ENCODE peak calls at places on chromosomes 4 and X, in nine cellular contexts. One of them, this sample, is unnamed.

GRCh38 chrX:113629326-113629725 is 788.7 kb upstream of the AMOT start:
- DNase-seq in T47D: no peak
- DNase-seq in NCI-H2081: no peak
- DNase-seq in fibroblast of the conjunctiva: no peak
- DNase-seq in stimulated activated CD8-positive, alpha-beta memory T cell treated with anti-CD3 and anti-CD28 coated beads, Interleukin-4, amount 100 ng/mL, for 24 hours: no peak
- DNase-seq in GM10248: no peak
- DNase-seq in Ammon's horn: no peak
- DNase-seq in H54: no peak
- DNase-seq in activated CD4-positive, alpha-beta T cell treated with anti-CD3 and anti-CD28 coated beads, Interleukin-2, amount 50 U/mL, for 24 hours: no peak
- DNase-seq in this sample: no peak

GRCh38 chr4:53917719-53918118 is 146.7 kb downstream of the CHIC2 start:
- DNase-seq in T47D: no peak
- DNase-seq in NCI-H2081: no peak
- DNase-seq in fibroblast of the conjunctiva: no peak
- DNase-seq in stimulated activated CD8-positive, alpha-beta memory T cell treated with anti-CD3 and anti-CD28 coated beads, Interleukin-4, amount 100 ng/mL, for 24 hours: no peak
- DNase-seq in GM10248: no peak
- DNase-seq in Ammon's horn: no peak
- DNase-seq in H54: no peak
- DNase-seq in activated CD4-positive, alpha-beta T cell treated with anti-CD3 and anti-CD28 coated beads, Interleukin-2, amount 50 U/mL, for 24 hours: no peak
- DNase-seq in this sample: no peak

GRCh38 chr4:173247316-173247715 is 78.7 kb downstream of the GALNT7 start:
- DNase-seq in T47D: no peak
- DNase-seq in NCI-H2081: peak
- DNase-seq in fibroblast of the conjunctiva: no peak
- DNase-seq in stimulated activated CD8-positive, alpha-beta memory T cell treated with anti-CD3 and anti-CD28 coated beads, Interleukin-4, amount 100 ng/mL, for 24 hours: no peak
- DNase-seq in GM10248: no peak
- DNase-seq in Ammon's horn: no peak
- DNase-seq in H54: no peak
- DNase-seq in activated CD4-positive, alpha-beta T cell treated with anti-CD3 and anti-CD28 coated beads, Interleukin-2, amount 50 U/mL, for 24 hours: no peak
- DNase-seq in this sample: no peak

GRCh38 chrX:20680998-20681397 is 414.3 kb upstream of the RPS6KA3 start:
- DNase-seq in T47D: no peak
- DNase-seq in NCI-H2081: no peak
- DNase-seq in fibroblast of the conjunctiva: no peak
- DNase-seq in stimulated activated CD8-positive, alpha-beta memory T cell treated with anti-CD3 and anti-CD28 coated beads, Interleukin-4, amount 100 ng/mL, for 24 hours: no peak
- DNase-seq in GM10248: no peak
- DNase-seq in Ammon's horn: no peak
- DNase-seq in H54: no peak
- DNase-seq in activated CD4-positive, alpha-beta T cell treated with anti-CD3 and anti-CD28 coated beads, Interleukin-2, amount 50 U/mL, for 24 hours: no peak
- DNase-seq in this sample: no peak

GRCh38 chrX:150363561-150364346 is 637 bp downstream of the MAMLD1 start:
- DNase-seq in T47D: no peak
- DNase-seq in NCI-H2081: no peak
- DNase-seq in fibroblast of the conjunctiva: no peak
- DNase-seq in stimulated activated CD8-positive, alpha-beta memory T cell treated with anti-CD3 and anti-CD28 coated beads, Interleukin-4, amount 100 ng/mL, for 24 hours: no peak
- DNase-seq in GM10248: no peak
- DNase-seq in Ammon's horn: peak
- DNase-seq in H54: no peak
- DNase-seq in activated CD4-positive, alpha-beta T cell treated with anti-CD3 and anti-CD28 coated beads, Interleukin-2, amount 50 U/mL, for 24 hours: no peak
- DNase-seq in this sample: no peak

GRCh38 chr4:99816611-99817309 is at the start of gene DAPP1:
- DNase-seq in T47D: no peak
- DNase-seq in NCI-H2081: no peak
- DNase-seq in fibroblast of the conjunctiva: no peak
- DNase-seq in stimulated activated CD8-positive, alpha-beta memory T cell treated with anti-CD3 and anti-CD28 coated beads, Interleukin-4, amount 100 ng/mL, for 24 hours: peak
- DNase-seq in GM10248: peak
- DNase-seq in Ammon's horn: peak
- DNase-seq in H54: no peak
- DNase-seq in activated CD4-positive, alpha-beta T cell treated with anti-CD3 and anti-CD28 coated beads, Interleukin-2, amount 50 U/mL, for 24 hours: peak
- DNase-seq in this sample: peak

GRCh38 chrX:72727846-72728245 is 13.7 kb upstream of the PHKA1 start:
- DNase-seq in T47D: no peak
- DNase-seq in NCI-H2081: no peak
- DNase-seq in fibroblast of the conjunctiva: no peak
- DNase-seq in stimulated activated CD8-positive, alpha-beta memory T cell treated with anti-CD3 and anti-CD28 coated beads, Interleukin-4, amount 100 ng/mL, for 24 hours: no peak
- DNase-seq in GM10248: no peak
- DNase-seq in Ammon's horn: no peak
- DNase-seq in H54: no peak
- DNase-seq in activated CD4-positive, alpha-beta T cell treated with anti-CD3 and anti-CD28 coated beads, Interleukin-2, amount 50 U/mL, for 24 hours: no peak
- DNase-seq in this sample: no peak

GRCh38 chr4:150938417-150938816 is 76.7 kb downstream of the LRBA start:
- DNase-seq in T47D: no peak
- DNase-seq in NCI-H2081: no peak
- DNase-seq in fibroblast of the conjunctiva: no peak
- DNase-seq in stimulated activated CD8-positive, alpha-beta memory T cell treated with anti-CD3 and anti-CD28 coated beads, Interleukin-4, amount 100 ng/mL, for 24 hours: no peak
- DNase-seq in GM10248: no peak
- DNase-seq in Ammon's horn: no peak
- DNase-seq in H54: no peak
- DNase-seq in activated CD4-positive, alpha-beta T cell treated with anti-CD3 and anti-CD28 coated beads, Interleukin-2, amount 50 U/mL, for 24 hours: no peak
- DNase-seq in this sample: no peak

GRCh38 chr4:54872246-54872645 is 214.5 kb downstream of the KIT start:
- DNase-seq in T47D: no peak
- DNase-seq in NCI-H2081: no peak
- DNase-seq in fibroblast of the conjunctiva: no peak
- DNase-seq in stimulated activated CD8-positive, alpha-beta memory T cell treated with anti-CD3 and anti-CD28 coated beads, Interleukin-4, amount 100 ng/mL, for 24 hours: no peak
- DNase-seq in GM10248: no peak
- DNase-seq in Ammon's horn: no peak
- DNase-seq in H54: no peak
- DNase-seq in activated CD4-positive, alpha-beta T cell treated with anti-CD3 and anti-CD28 coated beads, Interleukin-2, amount 50 U/mL, for 24 hours: no peak
- DNase-seq in this sample: no peak

GRCh38 chr4:146255463-146255862 is 41.1 kb downstream of the REELD1 start:
- DNase-seq in T47D: no peak
- DNase-seq in NCI-H2081: no peak
- DNase-seq in fibroblast of the conjunctiva: no peak
- DNase-seq in stimulated activated CD8-positive, alpha-beta memory T cell treated with anti-CD3 and anti-CD28 coated beads, Interleukin-4, amount 100 ng/mL, for 24 hours: no peak
- DNase-seq in GM10248: no peak
- DNase-seq in Ammon's horn: no peak
- DNase-seq in H54: no peak
- DNase-seq in activated CD4-positive, alpha-beta T cell treated with anti-CD3 and anti-CD28 coated beads, Interleukin-2, amount 50 U/mL, for 24 hours: no peak
- DNase-seq in this sample: no peak

GRCh38 chr4:26459054-26459755 is 31.1 kb downstream of the CCKAR start:
- DNase-seq in T47D: peak
- DNase-seq in NCI-H2081: peak
- DNase-seq in fibroblast of the conjunctiva: peak
- DNase-seq in stimulated activated CD8-positive, alpha-beta memory T cell treated with anti-CD3 and anti-CD28 coated beads, Interleukin-4, amount 100 ng/mL, for 24 hours: no peak
- DNase-seq in GM10248: peak
- DNase-seq in Ammon's horn: peak
- DNase-seq in H54: peak
- DNase-seq in activated CD4-positive, alpha-beta T cell treated with anti-CD3 and anti-CD28 coated beads, Interleukin-2, amount 50 U/mL, for 24 hours: no peak
- DNase-seq in this sample: no peak

GRCh38 chrX:129540725-129541184 is 696 bp downstream of the OCRL start:
- DNase-seq in T47D: peak
- DNase-seq in NCI-H2081: no peak
- DNase-seq in fibroblast of the conjunctiva: no peak
- DNase-seq in stimulated activated CD8-positive, alpha-beta memory T cell treated with anti-CD3 and anti-CD28 coated beads, Interleukin-4, amount 100 ng/mL, for 24 hours: no peak
- DNase-seq in GM10248: peak
- DNase-seq in Ammon's horn: no peak
- DNase-seq in H54: peak
- DNase-seq in activated CD4-positive, alpha-beta T cell treated with anti-CD3 and anti-CD28 coated beads, Interleukin-2, amount 50 U/mL, for 24 hours: no peak
- DNase-seq in this sample: no peak

GRCh38 chr4:86500527-86500926 is 93.6 kb upstream of the PTPN13 start:
- DNase-seq in T47D: no peak
- DNase-seq in NCI-H2081: no peak
- DNase-seq in fibroblast of the conjunctiva: no peak
- DNase-seq in stimulated activated CD8-positive, alpha-beta memory T cell treated with anti-CD3 and anti-CD28 coated beads, Interleukin-4, amount 100 ng/mL, for 24 hours: no peak
- DNase-seq in GM10248: no peak
- DNase-seq in Ammon's horn: no peak
- DNase-seq in H54: no peak
- DNase-seq in activated CD4-positive, alpha-beta T cell treated with anti-CD3 and anti-CD28 coated beads, Interleukin-2, amount 50 U/mL, for 24 hours: no peak
- DNase-seq in this sample: no peak

GRCh38 chrX:39513836-39514235 is 583.9 kb downstream of the BCOR start:
- DNase-seq in T47D: no peak
- DNase-seq in NCI-H2081: no peak
- DNase-seq in fibroblast of the conjunctiva: no peak
- DNase-seq in stimulated activated CD8-positive, alpha-beta memory T cell treated with anti-CD3 and anti-CD28 coated beads, Interleukin-4, amount 100 ng/mL, for 24 hours: no peak
- DNase-seq in GM10248: no peak
- DNase-seq in Ammon's horn: no peak
- DNase-seq in H54: no peak
- DNase-seq in activated CD4-positive, alpha-beta T cell treated with anti-CD3 and anti-CD28 coated beads, Interleukin-2, amount 50 U/mL, for 24 hours: no peak
- DNase-seq in this sample: no peak

GRCh38 chr4:65450899-65451298 is 219.4 kb downstream of the EPHA5 start:
- DNase-seq in T47D: no peak
- DNase-seq in NCI-H2081: no peak
- DNase-seq in fibroblast of the conjunctiva: no peak
- DNase-seq in stimulated activated CD8-positive, alpha-beta memory T cell treated with anti-CD3 and anti-CD28 coated beads, Interleukin-4, amount 100 ng/mL, for 24 hours: no peak
- DNase-seq in GM10248: no peak
- DNase-seq in Ammon's horn: no peak
- DNase-seq in H54: no peak
- DNase-seq in activated CD4-positive, alpha-beta T cell treated with anti-CD3 and anti-CD28 coated beads, Interleukin-2, amount 50 U/mL, for 24 hours: no peak
- DNase-seq in this sample: no peak

GRCh38 chr4:173424899-173425805 is 26.2 kb upstream of the SCRG1 start:
- DNase-seq in T47D: no peak
- DNase-seq in NCI-H2081: no peak
- DNase-seq in fibroblast of the conjunctiva: peak
- DNase-seq in stimulated activated CD8-positive, alpha-beta memory T cell treated with anti-CD3 and anti-CD28 coated beads, Interleukin-4, amount 100 ng/mL, for 24 hours: no peak
- DNase-seq in GM10248: no peak
- DNase-seq in Ammon's horn: no peak
- DNase-seq in H54: peak
- DNase-seq in activated CD4-positive, alpha-beta T cell treated with anti-CD3 and anti-CD28 coated beads, Interleukin-2, amount 50 U/mL, for 24 hours: no peak
- DNase-seq in this sample: no peak

GRCh38 chrX:150036181-150036580 is 97.9 kb upstream of the EOLA2 start:
- DNase-seq in T47D: no peak
- DNase-seq in NCI-H2081: no peak
- DNase-seq in fibroblast of the conjunctiva: peak
- DNase-seq in stimulated activated CD8-positive, alpha-beta memory T cell treated with anti-CD3 and anti-CD28 coated beads, Interleukin-4, amount 100 ng/mL, for 24 hours: no peak
- DNase-seq in GM10248: no peak
- DNase-seq in Ammon's horn: no peak
- DNase-seq in H54: no peak
- DNase-seq in activated CD4-positive, alpha-beta T cell treated with anti-CD3 and anti-CD28 coated beads, Interleukin-2, amount 50 U/mL, for 24 hours: no peak
- DNase-seq in this sample: no peak

GRCh38 chrX:16770970-16771482 is 15.2 kb upstream of the TXLNG start:
- DNase-seq in T47D: no peak
- DNase-seq in NCI-H2081: no peak
- DNase-seq in fibroblast of the conjunctiva: no peak
- DNase-seq in stimulated activated CD8-positive, alpha-beta memory T cell treated with anti-CD3 and anti-CD28 coated beads, Interleukin-4, amount 100 ng/mL, for 24 hours: no peak
- DNase-seq in GM10248: no peak
- DNase-seq in Ammon's horn: no peak
- DNase-seq in H54: no peak
- DNase-seq in activated CD4-positive, alpha-beta T cell treated with anti-CD3 and anti-CD28 coated beads, Interleukin-2, amount 50 U/mL, for 24 hours: no peak
- DNase-seq in this sample: no peak

GRCh38 chr4:7782783-7783182 is 156.9 kb downstream of the AFAP1 start:
- DNase-seq in T47D: no peak
- DNase-seq in NCI-H2081: no peak
- DNase-seq in fibroblast of the conjunctiva: no peak
- DNase-seq in stimulated activated CD8-positive, alpha-beta memory T cell treated with anti-CD3 and anti-CD28 coated beads, Interleukin-4, amount 100 ng/mL, for 24 hours: no peak
- DNase-seq in GM10248: no peak
- DNase-seq in Ammon's horn: no peak
- DNase-seq in H54: no peak
- DNase-seq in activated CD4-positive, alpha-beta T cell treated with anti-CD3 and anti-CD28 coated beads, Interleukin-2, amount 50 U/mL, for 24 hours: no peak
- DNase-seq in this sample: no peak

GRCh38 chr4:86035688-86036087 is 324.2 kb downstream of the MAPK10 start:
- DNase-seq in T47D: no peak
- DNase-seq in NCI-H2081: no peak
- DNase-seq in fibroblast of the conjunctiva: no peak
- DNase-seq in stimulated activated CD8-positive, alpha-beta memory T cell treated with anti-CD3 and anti-CD28 coated beads, Interleukin-4, amount 100 ng/mL, for 24 hours: no peak
- DNase-seq in GM10248: no peak
- DNase-seq in Ammon's horn: no peak
- DNase-seq in H54: no peak
- DNase-seq in activated CD4-positive, alpha-beta T cell treated with anti-CD3 and anti-CD28 coated beads, Interleukin-2, amount 50 U/mL, for 24 hours: no peak
- DNase-seq in this sample: no peak

GRCh38 chr4:23788027-23788426 is 101.8 kb downstream of the PPARGC1A start:
- DNase-seq in T47D: no peak
- DNase-seq in NCI-H2081: no peak
- DNase-seq in fibroblast of the conjunctiva: no peak
- DNase-seq in stimulated activated CD8-positive, alpha-beta memory T cell treated with anti-CD3 and anti-CD28 coated beads, Interleukin-4, amount 100 ng/mL, for 24 hours: no peak
- DNase-seq in GM10248: no peak
- DNase-seq in Ammon's horn: no peak
- DNase-seq in H54: no peak
- DNase-seq in activated CD4-positive, alpha-beta T cell treated with anti-CD3 and anti-CD28 coated beads, Interleukin-2, amount 50 U/mL, for 24 hours: no peak
- DNase-seq in this sample: no peak

GRCh38 chr4:17188035-17188967 is 289.9 kb upstream of the LDB2 start:
- DNase-seq in T47D: no peak
- DNase-seq in NCI-H2081: no peak
- DNase-seq in fibroblast of the conjunctiva: no peak
- DNase-seq in stimulated activated CD8-positive, alpha-beta memory T cell treated with anti-CD3 and anti-CD28 coated beads, Interleukin-4, amount 100 ng/mL, for 24 hours: no peak
- DNase-seq in GM10248: no peak
- DNase-seq in Ammon's horn: no peak
- DNase-seq in H54: no peak
- DNase-seq in activated CD4-positive, alpha-beta T cell treated with anti-CD3 and anti-CD28 coated beads, Interleukin-2, amount 50 U/mL, for 24 hours: no peak
- DNase-seq in this sample: no peak

GRCh38 chrX:48695925-48696300 is 621 bp upstream of the SUV39H1 start:
- DNase-seq in T47D: no peak
- DNase-seq in NCI-H2081: no peak
- DNase-seq in fibroblast of the conjunctiva: no peak
- DNase-seq in stimulated activated CD8-positive, alpha-beta memory T cell treated with anti-CD3 and anti-CD28 coated beads, Interleukin-4, amount 100 ng/mL, for 24 hours: no peak
- DNase-seq in GM10248: peak
- DNase-seq in Ammon's horn: no peak
- DNase-seq in H54: no peak
- DNase-seq in activated CD4-positive, alpha-beta T cell treated with anti-CD3 and anti-CD28 coated beads, Interleukin-2, amount 50 U/mL, for 24 hours: no peak
- DNase-seq in this sample: no peak

GRCh38 chrX:34859191-34859590 is 83.4 kb upstream of the FAM47B start:
- DNase-seq in T47D: no peak
- DNase-seq in NCI-H2081: no peak
- DNase-seq in fibroblast of the conjunctiva: no peak
- DNase-seq in stimulated activated CD8-positive, alpha-beta memory T cell treated with anti-CD3 and anti-CD28 coated beads, Interleukin-4, amount 100 ng/mL, for 24 hours: no peak
- DNase-seq in GM10248: no peak
- DNase-seq in Ammon's horn: no peak
- DNase-seq in H54: no peak
- DNase-seq in activated CD4-positive, alpha-beta T cell treated with anti-CD3 and anti-CD28 coated beads, Interleukin-2, amount 50 U/mL, for 24 hours: no peak
- DNase-seq in this sample: no peak

GRCh38 chr4:51909236-51909703 is 66.3 kb downstream of the DCUN1D4 start:
- DNase-seq in T47D: no peak
- DNase-seq in NCI-H2081: no peak
- DNase-seq in fibroblast of the conjunctiva: no peak
- DNase-seq in stimulated activated CD8-positive, alpha-beta memory T cell treated with anti-CD3 and anti-CD28 coated beads, Interleukin-4, amount 100 ng/mL, for 24 hours: no peak
- DNase-seq in GM10248: no peak
- DNase-seq in Ammon's horn: no peak
- DNase-seq in H54: no peak
- DNase-seq in activated CD4-positive, alpha-beta T cell treated with anti-CD3 and anti-CD28 coated beads, Interleukin-2, amount 50 U/mL, for 24 hours: no peak
- DNase-seq in this sample: no peak

GRCh38 chr4:56674984-56675383 is 6.1 kb downstream of the HOPX start:
- DNase-seq in T47D: no peak
- DNase-seq in NCI-H2081: no peak
- DNase-seq in fibroblast of the conjunctiva: no peak
- DNase-seq in stimulated activated CD8-positive, alpha-beta memory T cell treated with anti-CD3 and anti-CD28 coated beads, Interleukin-4, amount 100 ng/mL, for 24 hours: no peak
- DNase-seq in GM10248: no peak
- DNase-seq in Ammon's horn: no peak
- DNase-seq in H54: no peak
- DNase-seq in activated CD4-positive, alpha-beta T cell treated with anti-CD3 and anti-CD28 coated beads, Interleukin-2, amount 50 U/mL, for 24 hours: no peak
- DNase-seq in this sample: no peak

GRCh38 chrX:129762448-129762847 is 17.3 kb upstream of the SASH3 start:
- DNase-seq in T47D: no peak
- DNase-seq in NCI-H2081: no peak
- DNase-seq in fibroblast of the conjunctiva: no peak
- DNase-seq in stimulated activated CD8-positive, alpha-beta memory T cell treated with anti-CD3 and anti-CD28 coated beads, Interleukin-4, amount 100 ng/mL, for 24 hours: no peak
- DNase-seq in GM10248: no peak
- DNase-seq in Ammon's horn: no peak
- DNase-seq in H54: no peak
- DNase-seq in activated CD4-positive, alpha-beta T cell treated with anti-CD3 and anti-CD28 coated beads, Interleukin-2, amount 50 U/mL, for 24 hours: no peak
- DNase-seq in this sample: no peak

GRCh38 chr4:137922721-137923120 is 319.4 kb downstream of the SLC7A11 start:
- DNase-seq in T47D: no peak
- DNase-seq in NCI-H2081: no peak
- DNase-seq in fibroblast of the conjunctiva: no peak
- DNase-seq in stimulated activated CD8-positive, alpha-beta memory T cell treated with anti-CD3 and anti-CD28 coated beads, Interleukin-4, amount 100 ng/mL, for 24 hours: no peak
- DNase-seq in GM10248: no peak
- DNase-seq in Ammon's horn: no peak
- DNase-seq in H54: no peak
- DNase-seq in activated CD4-positive, alpha-beta T cell treated with anti-CD3 and anti-CD28 coated beads, Interleukin-2, amount 50 U/mL, for 24 hours: no peak
- DNase-seq in this sample: no peak

GRCh38 chr4:56004235-56004634 is 55.5 kb downstream of the CEP135 start:
- DNase-seq in T47D: no peak
- DNase-seq in NCI-H2081: no peak
- DNase-seq in fibroblast of the conjunctiva: no peak
- DNase-seq in stimulated activated CD8-positive, alpha-beta memory T cell treated with anti-CD3 and anti-CD28 coated beads, Interleukin-4, amount 100 ng/mL, for 24 hours: no peak
- DNase-seq in GM10248: no peak
- DNase-seq in Ammon's horn: no peak
- DNase-seq in H54: no peak
- DNase-seq in activated CD4-positive, alpha-beta T cell treated with anti-CD3 and anti-CD28 coated beads, Interleukin-2, amount 50 U/mL, for 24 hours: no peak
- DNase-seq in this sample: no peak

GRCh38 chrX:96372313-96373046 is 312.2 kb upstream of the DIAPH2 start:
- DNase-seq in T47D: peak
- DNase-seq in NCI-H2081: peak
- DNase-seq in fibroblast of the conjunctiva: peak
- DNase-seq in stimulated activated CD8-positive, alpha-beta memory T cell treated with anti-CD3 and anti-CD28 coated beads, Interleukin-4, amount 100 ng/mL, for 24 hours: no peak
- DNase-seq in GM10248: peak
- DNase-seq in Ammon's horn: peak
- DNase-seq in H54: peak
- DNase-seq in activated CD4-positive, alpha-beta T cell treated with anti-CD3 and anti-CD28 coated beads, Interleukin-2, amount 50 U/mL, for 24 hours: no peak
- DNase-seq in this sample: no peak

GRCh38 chrX:30343206-30343605 is 34.0 kb upstream of the NR0B1 start:
- DNase-seq in T47D: no peak
- DNase-seq in NCI-H2081: no peak
- DNase-seq in fibroblast of the conjunctiva: no peak
- DNase-seq in stimulated activated CD8-positive, alpha-beta memory T cell treated with anti-CD3 and anti-CD28 coated beads, Interleukin-4, amount 100 ng/mL, for 24 hours: no peak
- DNase-seq in GM10248: peak
- DNase-seq in Ammon's horn: no peak
- DNase-seq in H54: no peak
- DNase-seq in activated CD4-positive, alpha-beta T cell treated with anti-CD3 and anti-CD28 coated beads, Interleukin-2, amount 50 U/mL, for 24 hours: no peak
- DNase-seq in this sample: no peak